ENCODE peak calls at places on chromosomes 6 and 20, in six cellular contexts. One of them, this sample, is unnamed.

GRCh38 chr6:159691133-159691962 is 1.7 kb downstream of the SOD2 start:
- DNase-seq in psoas muscle: no peak
- DNase-seq in fibroblast of the aortic adventitia: peak
- DNase-seq in GM23338: peak
- DNase-seq in fibroblast of lung: peak
- DNase-seq in sigmoid colon: no peak
- DNase-seq in this sample: peak

GRCh38 chr6:168207421-168208175 is 112.0 kb downstream of the DACT2 start:
- DNase-seq in psoas muscle: no peak
- DNase-seq in fibroblast of the aortic adventitia: no peak
- DNase-seq in GM23338: no peak
- DNase-seq in fibroblast of lung: no peak
- DNase-seq in sigmoid colon: peak
- DNase-seq in this sample: no peak

GRCh38 chr6:133681880-133682279 is 207.0 kb upstream of the TCF21 start:
- DNase-seq in psoas muscle: no peak
- DNase-seq in fibroblast of the aortic adventitia: no peak
- DNase-seq in GM23338: peak
- DNase-seq in fibroblast of lung: no peak
- DNase-seq in sigmoid colon: no peak
- DNase-seq in this sample: no peak

GRCh38 chr20:45934046-45934586 is 367 bp upstream of the PCIF1 start:
- DNase-seq in psoas muscle: peak
- DNase-seq in fibroblast of the aortic adventitia: peak
- DNase-seq in GM23338: peak
- DNase-seq in fibroblast of lung: peak
- DNase-seq in sigmoid colon: peak
- DNase-seq in this sample: peak

GRCh38 chr6:97594834-97595233 is 311.8 kb upstream of the MMS22L start:
- DNase-seq in psoas muscle: no peak
- DNase-seq in fibroblast of the aortic adventitia: no peak
- DNase-seq in GM23338: no peak
- DNase-seq in fibroblast of lung: peak
- DNase-seq in sigmoid colon: no peak
- DNase-seq in this sample: no peak

GRCh38 chr6:132198896-132199295 is 202.4 kb downstream of the MOXD1 start:
- DNase-seq in psoas muscle: no peak
- DNase-seq in fibroblast of the aortic adventitia: peak
- DNase-seq in GM23338: no peak
- DNase-seq in fibroblast of lung: peak
- DNase-seq in sigmoid colon: no peak
- DNase-seq in this sample: no peak

GRCh38 chr6:38978139-38978704 is 70.4 kb upstream of the GLP1R start:
- DNase-seq in psoas muscle: no peak
- DNase-seq in fibroblast of the aortic adventitia: no peak
- DNase-seq in GM23338: no peak
- DNase-seq in fibroblast of lung: no peak
- DNase-seq in sigmoid colon: no peak
- DNase-seq in this sample: no peak

GRCh38 chr6:1187293-1188131 is 124.4 kb upstream of the FOXQ1 start:
- DNase-seq in psoas muscle: no peak
- DNase-seq in fibroblast of the aortic adventitia: no peak
- DNase-seq in GM23338: no peak
- DNase-seq in fibroblast of lung: no peak
- DNase-seq in sigmoid colon: no peak
- DNase-seq in this sample: no peak

GRCh38 chr6:117381749-117382148 is 44.0 kb downstream of the ROS1 start:
- DNase-seq in psoas muscle: no peak
- DNase-seq in fibroblast of the aortic adventitia: no peak
- DNase-seq in GM23338: no peak
- DNase-seq in fibroblast of lung: no peak
- DNase-seq in sigmoid colon: no peak
- DNase-seq in this sample: no peak

GRCh38 chr20:62006482-62006881 is 59.2 kb downstream of the TAF4 start:
- DNase-seq in psoas muscle: no peak
- DNase-seq in fibroblast of the aortic adventitia: no peak
- DNase-seq in GM23338: no peak
- DNase-seq in fibroblast of lung: no peak
- DNase-seq in sigmoid colon: no peak
- DNase-seq in this sample: no peak

DNA sequence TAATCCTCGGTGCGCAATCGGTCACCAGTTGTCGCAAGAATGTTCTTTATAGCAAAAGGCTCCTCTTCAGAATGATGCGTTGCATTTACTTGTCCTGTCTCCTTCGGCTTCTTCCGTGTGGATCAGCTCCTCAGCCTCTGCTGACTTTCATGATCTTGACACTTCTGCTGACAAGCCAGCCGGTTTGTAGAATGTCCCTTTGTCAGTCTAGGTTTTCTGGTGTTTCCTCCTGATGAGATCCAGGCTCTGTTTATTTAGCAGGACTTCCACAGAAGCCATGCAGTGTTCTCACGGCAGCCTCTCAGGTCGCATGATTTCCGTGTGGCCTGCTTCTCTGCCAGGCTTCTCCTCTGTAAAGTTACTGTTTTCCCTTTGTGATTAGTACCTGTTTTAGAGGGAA is 66.9 kb downstream of the STX11 start:
- DNase-seq in psoas muscle: no peak
- DNase-seq in fibroblast of the aortic adventitia: peak
- DNase-seq in GM23338: no peak
- DNase-seq in fibroblast of lung: no peak
- DNase-seq in sigmoid colon: no peak
- DNase-seq in this sample: no peak
- H3K4me3 ChIP-seq in psoas muscle: peak
- H3K4me3 ChIP-seq in fibroblast of the aortic adventitia: peak
- H3K4me3 ChIP-seq in GM23338: peak
- H3K4me3 ChIP-seq in fibroblast of lung: peak
- H3K4me3 ChIP-seq in sigmoid colon: peak
- H3K4me3 ChIP-seq in this sample: peak

DNA sequence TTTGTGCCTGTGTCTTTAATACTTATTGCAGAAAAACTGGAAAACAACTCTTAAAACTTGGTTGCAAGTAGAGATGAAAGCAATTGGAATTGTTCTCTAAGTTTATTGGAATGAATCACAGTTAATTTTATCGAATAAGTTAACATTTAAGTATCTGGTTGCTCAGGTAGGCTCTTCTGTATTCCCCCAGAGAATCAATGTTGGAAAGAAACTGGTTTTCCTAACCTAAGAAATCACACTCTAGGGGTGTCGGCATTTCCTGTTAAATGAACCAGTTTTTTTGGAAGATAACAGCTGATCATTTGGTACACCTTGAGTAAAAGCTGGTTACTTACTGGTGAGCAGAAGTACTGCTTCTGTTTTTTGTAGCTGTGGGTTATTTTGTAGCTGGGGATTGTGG is 5.2 kb downstream of the TFAP2C start:
- DNase-seq in psoas muscle: no peak
- DNase-seq in fibroblast of the aortic adventitia: no peak
- DNase-seq in GM23338: no peak
- DNase-seq in fibroblast of lung: no peak
- DNase-seq in sigmoid colon: no peak
- DNase-seq in this sample: no peak
- H3K4me3 ChIP-seq in psoas muscle: no peak
- H3K4me3 ChIP-seq in fibroblast of the aortic adventitia: no peak
- H3K4me3 ChIP-seq in GM23338: no peak
- H3K4me3 ChIP-seq in fibroblast of lung: no peak
- H3K4me3 ChIP-seq in sigmoid colon: no peak
- H3K4me3 ChIP-seq in this sample: no peak

GRCh38 chr6:136762022-136762975 is 30.0 kb downstream of the MAP3K5 start:
- DNase-seq in psoas muscle: no peak
- DNase-seq in fibroblast of the aortic adventitia: no peak
- DNase-seq in GM23338: no peak
- DNase-seq in fibroblast of lung: no peak
- DNase-seq in sigmoid colon: no peak
- DNase-seq in this sample: no peak
- H3K4me3 ChIP-seq in psoas muscle: peak
- H3K4me3 ChIP-seq in fibroblast of the aortic adventitia: no peak
- H3K4me3 ChIP-seq in GM23338: no peak
- H3K4me3 ChIP-seq in fibroblast of lung: peak
- H3K4me3 ChIP-seq in sigmoid colon: no peak
- H3K4me3 ChIP-seq in this sample: no peak

GRCh38 chr6:28336284-28337024 is 506 bp upstream of the ZSCAN31 start:
- DNase-seq in psoas muscle: no peak
- DNase-seq in fibroblast of the aortic adventitia: peak
- DNase-seq in GM23338: no peak
- DNase-seq in fibroblast of lung: peak
- DNase-seq in sigmoid colon: no peak
- DNase-seq in this sample: peak

GRCh38 chr6:28335564-28336283 is at the start of gene ZSCAN31:
- DNase-seq in psoas muscle: peak
- DNase-seq in fibroblast of the aortic adventitia: peak
- DNase-seq in GM23338: peak
- DNase-seq in fibroblast of lung: peak
- DNase-seq in sigmoid colon: peak
- DNase-seq in this sample: peak

GRCh38 chr6:28335040-28335563 is 846 bp downstream of the ZSCAN31 start:
- DNase-seq in psoas muscle: no peak
- DNase-seq in fibroblast of the aortic adventitia: no peak
- DNase-seq in GM23338: no peak
- DNase-seq in fibroblast of lung: no peak
- DNase-seq in sigmoid colon: no peak
- DNase-seq in this sample: no peak

GRCh38 chr6:28334272-28335039 is 1.5 kb downstream of the ZSCAN31 start:
- DNase-seq in psoas muscle: no peak
- DNase-seq in fibroblast of the aortic adventitia: no peak
- DNase-seq in GM23338: no peak
- DNase-seq in fibroblast of lung: no peak
- DNase-seq in sigmoid colon: no peak
- DNase-seq in this sample: no peak

GRCh38 chr6:28337103-28337520 is 1.2 kb upstream of the ZSCAN31 start:
- DNase-seq in psoas muscle: no peak
- DNase-seq in fibroblast of the aortic adventitia: no peak
- DNase-seq in GM23338: no peak
- DNase-seq in fibroblast of lung: no peak
- DNase-seq in sigmoid colon: no peak
- DNase-seq in this sample: no peak
- H3K4me3 ChIP-seq in psoas muscle: peak
- H3K4me3 ChIP-seq in fibroblast of the aortic adventitia: no peak
- H3K4me3 ChIP-seq in GM23338: peak
- H3K4me3 ChIP-seq in fibroblast of lung: no peak
- H3K4me3 ChIP-seq in sigmoid colon: peak
- H3K4me3 ChIP-seq in this sample: peak

GRCh38 chr6:167152858-167153257 is 4.9 kb downstream of the GPR31 start:
- DNase-seq in psoas muscle: no peak
- DNase-seq in fibroblast of the aortic adventitia: no peak
- DNase-seq in GM23338: no peak
- DNase-seq in fibroblast of lung: no peak
- DNase-seq in sigmoid colon: no peak
- DNase-seq in this sample: no peak
- H3K4me3 ChIP-seq in psoas muscle: no peak
- H3K4me3 ChIP-seq in fibroblast of the aortic adventitia: no peak
- H3K4me3 ChIP-seq in GM23338: no peak
- H3K4me3 ChIP-seq in fibroblast of lung: no peak
- H3K4me3 ChIP-seq in sigmoid colon: no peak
- H3K4me3 ChIP-seq in this sample: no peak

GRCh38 chr20:33668087-33668790 is 1.5 kb downstream of the ACTL10 start:
- DNase-seq in psoas muscle: no peak
- DNase-seq in fibroblast of the aortic adventitia: no peak
- DNase-seq in GM23338: peak
- DNase-seq in fibroblast of lung: no peak
- DNase-seq in sigmoid colon: peak
- DNase-seq in this sample: no peak
- H3K4me3 ChIP-seq in psoas muscle: peak
- H3K4me3 ChIP-seq in fibroblast of the aortic adventitia: peak
- H3K4me3 ChIP-seq in GM23338: peak
- H3K4me3 ChIP-seq in fibroblast of lung: no peak
- H3K4me3 ChIP-seq in sigmoid colon: peak
- H3K4me3 ChIP-seq in this sample: peak

GRCh38 chr20:63740501-63741353 is 1.2 kb downstream of the SLC2A4RG start:
- DNase-seq in psoas muscle: peak
- DNase-seq in fibroblast of the aortic adventitia: peak
- DNase-seq in GM23338: peak
- DNase-seq in fibroblast of lung: peak
- DNase-seq in sigmoid colon: peak
- DNase-seq in this sample: peak
- H3K4me3 ChIP-seq in psoas muscle: peak
- H3K4me3 ChIP-seq in fibroblast of the aortic adventitia: peak
- H3K4me3 ChIP-seq in GM23338: peak
- H3K4me3 ChIP-seq in fibroblast of lung: peak
- H3K4me3 ChIP-seq in sigmoid colon: peak
- H3K4me3 ChIP-seq in this sample: peak

GRCh38 chr20:11452326-11452725 is 465.4 kb upstream of the BTBD3 start:
- DNase-seq in psoas muscle: no peak
- DNase-seq in fibroblast of the aortic adventitia: no peak
- DNase-seq in GM23338: no peak
- DNase-seq in fibroblast of lung: peak
- DNase-seq in sigmoid colon: no peak
- DNase-seq in this sample: no peak
- H3K4me3 ChIP-seq in psoas muscle: no peak
- H3K4me3 ChIP-seq in fibroblast of the aortic adventitia: no peak
- H3K4me3 ChIP-seq in GM23338: no peak
- H3K4me3 ChIP-seq in fibroblast of lung: no peak
- H3K4me3 ChIP-seq in sigmoid colon: no peak
- H3K4me3 ChIP-seq in this sample: no peak

GRCh38 chr20:1934162-1934561 is 39.0 kb downstream of the SIRPA start:
- DNase-seq in psoas muscle: no peak
- DNase-seq in fibroblast of the aortic adventitia: peak
- DNase-seq in GM23338: no peak
- DNase-seq in fibroblast of lung: peak
- DNase-seq in sigmoid colon: no peak
- DNase-seq in this sample: no peak

GRCh38 chr20:1930165-1930564 is 35.0 kb downstream of the SIRPA start:
- DNase-seq in psoas muscle: no peak
- DNase-seq in fibroblast of the aortic adventitia: no peak
- DNase-seq in GM23338: no peak
- DNase-seq in fibroblast of lung: no peak
- DNase-seq in sigmoid colon: no peak
- DNase-seq in this sample: no peak

GRCh38 chr20:1933465-1933870 is 38.3 kb downstream of the SIRPA start:
- DNase-seq in psoas muscle: peak
- DNase-seq in fibroblast of the aortic adventitia: peak
- DNase-seq in GM23338: no peak
- DNase-seq in fibroblast of lung: peak
- DNase-seq in sigmoid colon: peak
- DNase-seq in this sample: no peak

GRCh38 chr20:1932971-1933370 is 37.8 kb downstream of the SIRPA start:
- DNase-seq in psoas muscle: no peak
- DNase-seq in fibroblast of the aortic adventitia: no peak
- DNase-seq in GM23338: no peak
- DNase-seq in fibroblast of lung: no peak
- DNase-seq in sigmoid colon: no peak
- DNase-seq in this sample: no peak

GRCh38 chr20:1931830-1932229 is 36.6 kb downstream of the SIRPA start:
- DNase-seq in psoas muscle: no peak
- DNase-seq in fibroblast of the aortic adventitia: no peak
- DNase-seq in GM23338: no peak
- DNase-seq in fibroblast of lung: no peak
- DNase-seq in sigmoid colon: no peak
- DNase-seq in this sample: no peak
- H3K4me3 ChIP-seq in psoas muscle: no peak
- H3K4me3 ChIP-seq in fibroblast of the aortic adventitia: no peak
- H3K4me3 ChIP-seq in GM23338: no peak
- H3K4me3 ChIP-seq in fibroblast of lung: no peak
- H3K4me3 ChIP-seq in sigmoid colon: no peak
- H3K4me3 ChIP-seq in this sample: no peak

DNA sequence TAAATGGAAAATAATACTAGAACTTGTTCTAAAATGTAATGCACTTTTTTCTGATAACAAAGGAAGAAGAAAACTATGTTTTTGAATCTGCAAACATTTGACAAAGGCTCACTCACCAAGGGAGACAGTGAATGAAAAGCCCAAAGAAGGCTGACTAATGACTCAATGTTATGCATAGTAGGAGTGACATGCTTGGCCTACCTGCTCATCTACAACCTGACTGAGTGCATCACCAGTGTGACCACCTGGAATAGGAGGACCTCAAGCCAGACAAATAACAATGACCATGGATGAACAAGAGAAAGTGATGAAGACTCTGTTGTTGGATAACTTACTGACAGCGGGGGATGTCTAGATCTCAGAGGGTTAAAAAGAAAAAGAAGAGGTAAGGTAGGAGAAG is 157.2 kb downstream of the SIM1 start:
- DNase-seq in psoas muscle: no peak
- DNase-seq in fibroblast of the aortic adventitia: no peak
- DNase-seq in GM23338: peak
- DNase-seq in fibroblast of lung: no peak
- DNase-seq in sigmoid colon: no peak
- DNase-seq in this sample: no peak
- H3K4me3 ChIP-seq in psoas muscle: no peak
- H3K4me3 ChIP-seq in fibroblast of the aortic adventitia: no peak
- H3K4me3 ChIP-seq in GM23338: no peak
- H3K4me3 ChIP-seq in fibroblast of lung: no peak
- H3K4me3 ChIP-seq in sigmoid colon: no peak
- H3K4me3 ChIP-seq in this sample: no peak